ENCODE peak calls at places on chromosomes 3 and 15, in ten cellular contexts. A is B cell; V is transverse colon; F is stimulated activated effector memory CD8-positive, alpha-beta T cell treated with anti-CD3 and anti-CD28 coated beads, Interleukin-12 subunit alpha, Interleukin-12 subunit beta, amount 100 ng/mL, for 72 hours; M is GM12865; C is stimulated activated CD8-positive, alpha-beta memory T cell treated with anti-CD3 and anti-CD28 coated beads, Interleukin-7, amount 100 ng/mL, for 1 hour; K is activated effector memory CD4-positive, alpha-beta T cell treated with Interleukin-2 at 50 U/mL for 16 hours; S is M059J; H is tibial artery; I is activated CD4-positive, alpha-beta T cell treated with anti-CD3 and anti-CD28 coated beads for 48 hours. P is an unnamed sample.
A peak's percentile ranks its signal among the peaks of the same experiment; 100 is the strongest.

GRCh38 chr15:99451484-99451883 is 114.3 kb upstream of the MEF2A start:
- DNase-seq in A (no peak), V (no peak), F (no peak), M (no peak), C (no peak), K (no peak), S (no peak), H (no peak), I (no peak), P (no peak)

GRCh38 chr3:101377796-101378195 is 57.4 kb upstream of the IMPG2 start:
- DNase-seq in A (no peak), V (no peak), F (no peak), M (no peak), C (no peak), K (no peak), S (no peak), H (no peak), I (no peak), P (no peak)

GRCh38 chr15:36469567-36469966 is 109.9 kb upstream of the CDIN1 start:
- DNase-seq in A (no peak), V (no peak), F (no peak), M (no peak), C (no peak), K (no peak), S (peak; percentile 41), H (no peak), I (no peak), P (peak; percentile 45)

GRCh38 chr3:126782554-126782953 is 78.5 kb downstream of the CHCHD6 start:
- DNase-seq in A (no peak), V (peak; percentile 66), F (no peak), M (no peak), C (no peak), K (no peak), S (peak; percentile 96), H (no peak), I (no peak), P (peak; percentile 99)

GRCh38 chr3:183653209-183654064 is 18.0 kb downstream of the KLHL24 start:
- DNase-seq in A (no peak), V (no peak), F (no peak), M (no peak), C (no peak), K (no peak), S (peak; percentile 13), H (no peak), I (no peak), P (no peak)

GRCh38 chr3:73100734-73101550 is 39.5 kb downstream of the EBLN2 start:
- DNase-seq in A (peak; percentile 68), V (peak; percentile 88), F (peak; percentile 87), M (peak; percentile 85), C (peak; percentile 61), K (peak; percentile 57), S (peak; percentile 62), H (peak; percentile 87), I (peak; percentile 89), P (peak; percentile 62)

GRCh38 chr3:181623924-181624694 is 87.6 kb upstream of the SOX2 start:
- DNase-seq in A (no peak), V (no peak), F (no peak), M (no peak), C (no peak), K (no peak), S (peak; percentile 23), H (no peak), I (no peak), P (peak; percentile 86)

GRCh38 chr3:184796954-184797353 is 15.0 kb upstream of the VPS8 start:
- DNase-seq in A (no peak), V (no peak), F (no peak), M (no peak), C (no peak), K (no peak), S (no peak), H (no peak), I (no peak), P (no peak)

GRCh38 chr3:124177070-124177469 is 185.1 kb upstream of the ROPN1 start:
- DNase-seq in A (no peak), V (no peak), F (no peak), M (no peak), C (no peak), K (no peak), S (no peak), H (no peak), I (no peak), P (no peak)

GRCh38 chr3:123702720-123703119 is 117.9 kb upstream of the HACD2 start:
- DNase-seq in A (no peak), V (no peak), F (no peak), M (no peak), C (no peak), K (no peak), S (no peak), H (no peak), I (no peak), P (no peak)

GRCh38 chr3:134711284-134711683 is 60.5 kb upstream of the KY start:
- DNase-seq in A (no peak), V (no peak), F (no peak), M (no peak), C (no peak), K (no peak), S (peak; percentile 92), H (no peak), I (no peak), P (no peak)

GRCh38 chr3:49217688-49218470 is 46.5 kb downstream of the KLHDC8B start:
- DNase-seq in A (no peak), V (peak; percentile 8), F (no peak), M (no peak), C (no peak), K (no peak), S (no peak), H (no peak), I (no peak), P (no peak)

GRCh38 chr3:143847787-143848631 is at the start of gene SLC9A9:
- DNase-seq in A (peak; percentile 61), V (peak; percentile 23), F (peak; percentile 56), M (peak; percentile 84), C (no peak), K (peak; percentile 17), S (peak; percentile 46), H (peak; percentile 59), I (peak; percentile 34), P (peak; percentile 83)

GRCh38 chr3:66483006-66483928 is 17.6 kb downstream of the LRIG1 start:
- DNase-seq in A (no peak), V (peak; percentile 57), F (no peak), M (peak; percentile 52), C (no peak), K (peak; percentile 25), S (peak; percentile 15), H (peak; percentile 89), I (no peak), P (no peak)

GRCh38 chr3:130658666-130659065 is 88.0 kb downstream of the PIK3R4 start:
- DNase-seq in A (no peak), V (no peak), F (no peak), M (no peak), C (no peak), K (no peak), S (peak; percentile 90), H (no peak), I (no peak), P (peak; percentile 6)

GRCh38 chr15:73986055-73986775 is 5.9 kb downstream of the STOML1 start:
- DNase-seq in A (no peak), V (no peak), F (no peak), M (no peak), C (no peak), K (no peak), S (no peak), H (no peak), I (no peak), P (no peak)

GRCh38 chr3:46693038-46693896 is at the start of gene ALS2CL:
- DNase-seq in A (peak; percentile 41), V (peak; percentile 81), F (peak; percentile 74), M (peak; percentile 30), C (peak; percentile 41), K (peak; percentile 73), S (peak; percentile 59), H (peak; percentile 47), I (peak; percentile 66), P (peak; percentile 51)

GRCh38 chr3:43418601-43419272 is 132.4 kb downstream of the SNRK start:
- DNase-seq in A (no peak), V (no peak), F (no peak), M (no peak), C (no peak), K (no peak), S (no peak), H (no peak), I (no peak), P (no peak)

GRCh38 chr15:69265347-69265955 is 33.3 kb upstream of the PAQR5 start:
- DNase-seq in A (no peak), V (no peak), F (no peak), M (peak; percentile 24), C (no peak), K (no peak), S (peak; percentile 56), H (no peak), I (no peak), P (peak; percentile 55)

GRCh38 chr3:173622156-173622555 is 224.6 kb downstream of the NLGN1 start:
- DNase-seq in A (no peak), V (no peak), F (no peak), M (no peak), C (no peak), K (no peak), S (peak; percentile 16), H (no peak), I (no peak), P (no peak)

GRCh38 chr3:29503969-29504368 is 223.1 kb downstream of the RBMS3 start:
- DNase-seq in A (no peak), V (peak; percentile 10), F (no peak), M (no peak), C (no peak), K (no peak), S (no peak), H (peak; percentile 65), I (no peak), P (no peak)

GRCh38 chr3:4897765-4898453 is 81.3 kb upstream of the BHLHE40 start:
- DNase-seq in A (no peak), V (no peak), F (no peak), M (no peak), C (no peak), K (no peak), S (peak; percentile 8), H (peak; percentile 29), I (no peak), P (no peak)

GRCh38 chr3:98966434-98966833 is 64.9 kb upstream of the DCBLD2 start:
- DNase-seq in A (no peak), V (no peak), F (no peak), M (peak; percentile 26), C (no peak), K (no peak), S (peak; percentile 66), H (no peak), I (no peak), P (peak; percentile 79)

GRCh38 chr3:66441124-66441523 is 59.7 kb downstream of the LRIG1 start:
- DNase-seq in A (no peak), V (no peak), F (no peak), M (no peak), C (no peak), K (no peak), S (peak; percentile 83), H (no peak), I (no peak), P (peak; percentile 82)

GRCh38 chr15:49015896-49016295 is 30.4 kb downstream of the SECISBP2L start:
- DNase-seq in A (no peak), V (no peak), F (no peak), M (no peak), C (no peak), K (no peak), S (no peak), H (no peak), I (no peak), P (no peak)

GRCh38 chr15:96064351-96064756 is 266.1 kb upstream of the NR2F2 start:
- DNase-seq in A (no peak), V (no peak), F (no peak), M (no peak), C (no peak), K (no peak), S (peak; percentile 14), H (no peak), I (no peak), P (no peak)

GRCh38 chr3:48564022-48564421 is 441 bp upstream of the UCN2 start:
- DNase-seq in A (no peak), V (peak; percentile 37), F (peak; percentile 74), M (peak; percentile 30), C (no peak), K (no peak), S (peak; percentile 89), H (peak; percentile 50), I (peak; percentile 25), P (peak; percentile 56)

GRCh38 chr3:52683611-52684010 is 2.1 kb downstream of the PBRM1 start:
- DNase-seq in A (no peak), V (no peak), F (no peak), M (no peak), C (no peak), K (no peak), S (no peak), H (no peak), I (no peak), P (no peak)

P was measured in bronchial epithelial cell.